ENCODE peak calls at places on chromosomes 6 and 20, in ten cellular contexts. One of them, this sample, is unnamed.

GRCh38 chr6:77425216-77425615 is 38.1 kb downstream of the HTR1B start:
- DNase-seq in sigmoid colon: no peak
- DNase-seq in aorta: no peak
- DNase-seq in fibroblast of lung: no peak
- DNase-seq in tibial artery: no peak
- DNase-seq in PC-3: no peak
- DNase-seq in upper lobe of left lung: no peak
- DNase-seq in left lung: no peak
- DNase-seq in endodermal cell: no peak
- DNase-seq in body of pancreas: no peak
- DNase-seq in this sample: no peak

GRCh38 chr6:124741341-124741740 is 220.9 kb upstream of the RNF217 start:
- DNase-seq in tibial artery: no peak
- DNase-seq in aorta: no peak
- DNase-seq in endodermal cell: no peak
- DNase-seq in upper lobe of left lung: no peak
- DNase-seq in body of pancreas: no peak
- DNase-seq in PC-3: no peak
- DNase-seq in fibroblast of lung: no peak
- DNase-seq in left lung: no peak
- DNase-seq in sigmoid colon: no peak
- DNase-seq in this sample: no peak

GRCh38 chr6:44192428-44193041 is 24.2 kb upstream of the MYMX start:
- DNase-seq in left lung: no peak
- DNase-seq in body of pancreas: no peak
- DNase-seq in upper lobe of left lung: no peak
- DNase-seq in sigmoid colon: no peak
- DNase-seq in fibroblast of lung: no peak
- DNase-seq in tibial artery: no peak
- DNase-seq in PC-3: no peak
- DNase-seq in endodermal cell: peak; percentile 76
- DNase-seq in aorta: peak; percentile 35
- DNase-seq in this sample: no peak

GRCh38 chr6:150025201-150025917 is at the start of gene RAET1L:
- DNase-seq in endodermal cell: peak; percentile 52
- DNase-seq in PC-3: peak; percentile 89
- DNase-seq in fibroblast of lung: peak; percentile 37
- DNase-seq in left lung: no peak
- DNase-seq in body of pancreas: no peak
- DNase-seq in upper lobe of left lung: peak; percentile 83
- DNase-seq in sigmoid colon: no peak
- DNase-seq in tibial artery: no peak
- DNase-seq in aorta: peak; percentile 79
- DNase-seq in this sample: peak; percentile 66

GRCh38 chr20:40766790-40767529 is 77.9 kb upstream of the MAFB start:
- DNase-seq in sigmoid colon: no peak
- DNase-seq in endodermal cell: peak; percentile 49
- DNase-seq in aorta: no peak
- DNase-seq in tibial artery: no peak
- DNase-seq in PC-3: no peak
- DNase-seq in left lung: no peak
- DNase-seq in body of pancreas: no peak
- DNase-seq in fibroblast of lung: no peak
- DNase-seq in upper lobe of left lung: no peak
- DNase-seq in this sample: no peak

GRCh38 chr6:117446851-117447250 is 21.1 kb upstream of the ROS1 start:
- DNase-seq in sigmoid colon: no peak
- DNase-seq in left lung: no peak
- DNase-seq in aorta: no peak
- DNase-seq in upper lobe of left lung: no peak
- DNase-seq in body of pancreas: no peak
- DNase-seq in endodermal cell: no peak
- DNase-seq in PC-3: no peak
- DNase-seq in tibial artery: no peak
- DNase-seq in fibroblast of lung: no peak
- DNase-seq in this sample: no peak

GRCh38 chr6:62891065-62891647 is 320.1 kb upstream of the FKBP1C start:
- DNase-seq in sigmoid colon: no peak
- DNase-seq in body of pancreas: no peak
- DNase-seq in aorta: no peak
- DNase-seq in upper lobe of left lung: no peak
- DNase-seq in left lung: no peak
- DNase-seq in endodermal cell: no peak
- DNase-seq in fibroblast of lung: no peak
- DNase-seq in tibial artery: no peak
- DNase-seq in PC-3: peak; percentile 25
- DNase-seq in this sample: no peak

GRCh38 chr6:5471044-5471443 is 209.7 kb downstream of the FARS2 start:
- DNase-seq in sigmoid colon: no peak
- DNase-seq in endodermal cell: peak; percentile 87
- DNase-seq in body of pancreas: peak; percentile 48
- DNase-seq in fibroblast of lung: peak; percentile 67
- DNase-seq in left lung: no peak
- DNase-seq in tibial artery: peak; percentile 36
- DNase-seq in aorta: peak; percentile 79
- DNase-seq in upper lobe of left lung: no peak
- DNase-seq in PC-3: peak; percentile 74
- DNase-seq in this sample: peak; percentile 84

GRCh38 chr6:91781946-91782345 is 1195.1 kb upstream of the MAP3K7 start:
- DNase-seq in left lung: no peak
- DNase-seq in sigmoid colon: no peak
- DNase-seq in upper lobe of left lung: no peak
- DNase-seq in endodermal cell: no peak
- DNase-seq in PC-3: no peak
- DNase-seq in tibial artery: no peak
- DNase-seq in fibroblast of lung: no peak
- DNase-seq in body of pancreas: no peak
- DNase-seq in aorta: no peak
- DNase-seq in this sample: no peak

GRCh38 chr20:58366016-58366415 is 23.0 kb upstream of the VAPB start:
- DNase-seq in left lung: no peak
- DNase-seq in tibial artery: no peak
- DNase-seq in aorta: no peak
- DNase-seq in PC-3: no peak
- DNase-seq in body of pancreas: no peak
- DNase-seq in sigmoid colon: no peak
- DNase-seq in upper lobe of left lung: no peak
- DNase-seq in endodermal cell: no peak
- DNase-seq in fibroblast of lung: no peak
- DNase-seq in this sample: no peak

GRCh38 chr6:105591053-105591452 is 188.2 kb upstream of the PREP start:
- DNase-seq in endodermal cell: no peak
- DNase-seq in PC-3: peak; percentile 53
- DNase-seq in left lung: no peak
- DNase-seq in fibroblast of lung: no peak
- DNase-seq in aorta: no peak
- DNase-seq in body of pancreas: no peak
- DNase-seq in upper lobe of left lung: no peak
- DNase-seq in tibial artery: no peak
- DNase-seq in sigmoid colon: no peak
- DNase-seq in this sample: no peak

GRCh38 chr6:105587349-105588115 is 184.7 kb upstream of the PREP start:
- DNase-seq in endodermal cell: no peak
- DNase-seq in body of pancreas: no peak
- DNase-seq in PC-3: peak; percentile 84
- DNase-seq in aorta: no peak
- DNase-seq in upper lobe of left lung: no peak
- DNase-seq in sigmoid colon: no peak
- DNase-seq in fibroblast of lung: no peak
- DNase-seq in tibial artery: no peak
- DNase-seq in left lung: no peak
- DNase-seq in this sample: no peak

GRCh38 chr6:105593056-105593455 is 190.2 kb upstream of the PREP start:
- DNase-seq in left lung: no peak
- DNase-seq in aorta: no peak
- DNase-seq in fibroblast of lung: no peak
- DNase-seq in PC-3: peak; percentile 68
- DNase-seq in sigmoid colon: no peak
- DNase-seq in upper lobe of left lung: no peak
- DNase-seq in tibial artery: no peak
- DNase-seq in endodermal cell: no peak
- DNase-seq in body of pancreas: no peak
- DNase-seq in this sample: no peak

GRCh38 chr6:105592329-105592728 is 189.4 kb upstream of the PREP start:
- DNase-seq in PC-3: peak; percentile 95
- DNase-seq in aorta: no peak
- DNase-seq in body of pancreas: no peak
- DNase-seq in left lung: no peak
- DNase-seq in upper lobe of left lung: no peak
- DNase-seq in sigmoid colon: peak; percentile 70
- DNase-seq in fibroblast of lung: peak; percentile 61
- DNase-seq in tibial artery: no peak
- DNase-seq in endodermal cell: no peak
- DNase-seq in this sample: no peak

GRCh38 chr6:105588116-105588710 is 185.3 kb upstream of the PREP start:
- DNase-seq in endodermal cell: no peak
- DNase-seq in upper lobe of left lung: no peak
- DNase-seq in PC-3: no peak
- DNase-seq in sigmoid colon: no peak
- DNase-seq in left lung: no peak
- DNase-seq in body of pancreas: no peak
- DNase-seq in tibial artery: no peak
- DNase-seq in fibroblast of lung: no peak
- DNase-seq in aorta: no peak
- DNase-seq in this sample: no peak
- H3K4me3 ChIP-seq in endodermal cell: no peak overlapping the region
- H3K4me3 ChIP-seq in upper lobe of left lung: no peak overlapping the region
- H3K4me3 ChIP-seq in PC-3: peak overlapping the region; percentile 34
- H3K4me3 ChIP-seq in sigmoid colon: no peak overlapping the region
- H3K4me3 ChIP-seq in left lung: no peak overlapping the region
- H3K4me3 ChIP-seq in body of pancreas: no peak overlapping the region
- H3K4me3 ChIP-seq in tibial artery: no peak overlapping the region
- H3K4me3 ChIP-seq in fibroblast of lung: no peak overlapping the region
- H3K4me3 ChIP-seq in aorta: no peak overlapping the region
- H3K4me3 ChIP-seq in this sample: no peak overlapping the region

GRCh38 chr20:42611423-42611822 is 578.3 kb downstream of the PTPRT start:
- DNase-seq in fibroblast of lung: no peak
- DNase-seq in PC-3: no peak
- DNase-seq in sigmoid colon: no peak
- DNase-seq in left lung: no peak
- DNase-seq in aorta: no peak
- DNase-seq in tibial artery: no peak
- DNase-seq in endodermal cell: no peak
- DNase-seq in upper lobe of left lung: no peak
- DNase-seq in body of pancreas: no peak
- DNase-seq in this sample: no peak

GRCh38 chr20:42610070-42610469 is 579.6 kb downstream of the PTPRT start:
- DNase-seq in aorta: no peak
- DNase-seq in upper lobe of left lung: no peak
- DNase-seq in PC-3: no peak
- DNase-seq in left lung: no peak
- DNase-seq in sigmoid colon: no peak
- DNase-seq in body of pancreas: no peak
- DNase-seq in fibroblast of lung: no peak
- DNase-seq in endodermal cell: no peak
- DNase-seq in tibial artery: no peak
- DNase-seq in this sample: no peak

DNA sequence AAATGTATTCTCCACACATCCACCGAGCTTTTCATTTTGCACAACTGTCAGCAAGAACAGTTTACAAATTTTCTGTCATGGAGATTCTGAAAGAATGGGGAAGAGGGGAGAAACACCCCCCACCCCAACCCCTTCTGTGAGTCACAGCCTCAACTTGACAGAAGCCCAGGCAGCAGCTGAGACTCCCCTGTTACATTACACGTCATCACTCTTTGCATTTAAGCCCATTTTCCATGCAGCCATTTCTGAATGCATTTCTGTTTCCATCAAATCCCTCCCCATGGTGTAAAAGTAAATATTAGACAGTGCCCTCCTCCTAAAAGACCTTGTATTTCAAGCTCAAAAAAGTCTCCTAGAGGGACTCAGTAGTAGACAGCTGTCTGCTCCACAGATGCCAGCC is 577.4 kb downstream of the PTPRT start:
- DNase-seq in aorta: no peak
- DNase-seq in PC-3: no peak
- DNase-seq in left lung: no peak
- DNase-seq in upper lobe of left lung: no peak
- DNase-seq in sigmoid colon: no peak
- DNase-seq in tibial artery: no peak
- DNase-seq in fibroblast of lung: no peak
- DNase-seq in endodermal cell: no peak
- DNase-seq in body of pancreas: no peak
- DNase-seq in this sample: no peak
- H3K27ac ChIP-seq in aorta: no peak overlapping the region
- H3K27ac ChIP-seq in PC-3: no peak overlapping the region
- H3K27ac ChIP-seq in left lung: no peak overlapping the region
- H3K27ac ChIP-seq in upper lobe of left lung: no peak overlapping the region
- H3K27ac ChIP-seq in sigmoid colon: no peak overlapping the region
- H3K27ac ChIP-seq in tibial artery: no peak overlapping the region
- H3K27ac ChIP-seq in fibroblast of lung: no peak overlapping the region
- H3K27ac ChIP-seq in endodermal cell: no peak overlapping the region
- H3K27ac ChIP-seq in body of pancreas: no peak overlapping the region
- H3K27ac ChIP-seq in this sample: no peak overlapping the region

DNA sequence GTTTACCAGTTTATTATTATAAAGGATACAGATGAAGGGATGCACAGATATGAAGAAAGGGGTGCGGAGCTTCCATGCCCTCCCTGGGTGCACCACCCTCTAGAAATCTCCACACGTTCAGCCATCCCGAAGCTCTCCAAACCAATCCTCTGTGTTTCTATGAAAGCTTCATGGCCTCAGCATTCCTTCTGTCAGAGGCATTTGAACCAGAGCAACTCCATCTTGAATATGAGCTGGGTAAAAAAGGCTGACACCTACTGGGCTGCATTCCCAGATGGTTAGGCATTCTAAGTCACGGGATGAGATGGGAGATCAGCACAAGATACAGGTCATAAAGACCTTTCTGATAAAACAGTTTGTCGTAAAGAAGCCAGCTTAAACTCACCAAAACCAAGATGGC is 115.3 kb upstream of the SHLD1 start:
- DNase-seq in upper lobe of left lung: no peak
- DNase-seq in PC-3: no peak
- DNase-seq in aorta: no peak
- DNase-seq in sigmoid colon: no peak
- DNase-seq in body of pancreas: no peak
- DNase-seq in left lung: no peak
- DNase-seq in tibial artery: no peak
- DNase-seq in endodermal cell: no peak
- DNase-seq in fibroblast of lung: no peak
- DNase-seq in this sample: no peak
- H3K9me3 ChIP-seq in upper lobe of left lung: no peaks in the 10 kb centered on the region
- H3K9me3 ChIP-seq in PC-3: peaks cover 4% of the 10 kb centered on the region
- H3K9me3 ChIP-seq in aorta: peaks cover 9% of the 10 kb centered on the region
- H3K9me3 ChIP-seq in sigmoid colon: no peaks in the 10 kb centered on the region
- H3K9me3 ChIP-seq in body of pancreas: no peaks in the 10 kb centered on the region
- H3K9me3 ChIP-seq in left lung: peaks cover 19% of the 10 kb centered on the region
- H3K9me3 ChIP-seq in tibial artery: no peaks in the 10 kb centered on the region
- H3K9me3 ChIP-seq in endodermal cell: peaks cover 5% of the 10 kb centered on the region
- H3K9me3 ChIP-seq in fibroblast of lung: no peaks in the 10 kb centered on the region
- H3K9me3 ChIP-seq in this sample: no peaks in the 10 kb centered on the region

GRCh38 chr6:23633986-23634385 is 492.0 kb upstream of the NRSN1 start:
- DNase-seq in fibroblast of lung: no peak
- DNase-seq in body of pancreas: no peak
- DNase-seq in sigmoid colon: no peak
- DNase-seq in tibial artery: no peak
- DNase-seq in upper lobe of left lung: no peak
- DNase-seq in endodermal cell: no peak
- DNase-seq in PC-3: no peak
- DNase-seq in left lung: peak; percentile 50
- DNase-seq in aorta: no peak
- DNase-seq in this sample: no peak
- H3K4me3 ChIP-seq in fibroblast of lung: no peak overlapping the region
- H3K4me3 ChIP-seq in body of pancreas: no peak overlapping the region
- H3K4me3 ChIP-seq in sigmoid colon: no peak overlapping the region
- H3K4me3 ChIP-seq in tibial artery: no peak overlapping the region
- H3K4me3 ChIP-seq in upper lobe of left lung: no peak overlapping the region
- H3K4me3 ChIP-seq in endodermal cell: no peak overlapping the region
- H3K4me3 ChIP-seq in PC-3: no peak overlapping the region
- H3K4me3 ChIP-seq in left lung: no peak overlapping the region
- H3K4me3 ChIP-seq in aorta: no peak overlapping the region
- H3K4me3 ChIP-seq in this sample: no peak overlapping the region